ENCODE peak calls at places on chromosomes 3 and 15, in five cellular contexts. V, C, H, Y and O are unnamed samples.

GRCh38 chr15:57747206-57747605 is 40.7 kb downstream of the POLR2M start:
- DNase-seq in V (no peak), C (no peak), H (no peak), Y (peak), O (no peak)

GRCh38 chr3:127072971-127073851 is 90.3 kb downstream of the PLXNA1 start:
- DNase-seq in V (no peak), C (no peak), H (no peak), Y (no peak), O (no peak)

GRCh38 chr3:181558870-181559269 is 152.9 kb upstream of the SOX2 start:
- DNase-seq in V (no peak), C (no peak), H (no peak), Y (no peak), O (no peak)

GRCh38 chr3:8538904-8539303 is 37.3 kb downstream of the LMCD1 start:
- DNase-seq in V (no peak), C (no peak), H (peak), Y (no peak), O (peak)

GRCh38 chr3:45816544-45816943 is 20.2 kb upstream of the SLC6A20 start:
- DNase-seq in V (no peak), C (no peak), H (peak), Y (no peak), O (no peak)

GRCh38 chr15:78988361-78988911 is 43.6 kb upstream of the CTSH start:
- DNase-seq in V (no peak), C (peak), H (peak), Y (peak), O (peak)

GRCh38 chr3:63975705-63976104 is 47.6 kb downstream of the PSMD6 start:
- DNase-seq in V (no peak), C (no peak), H (peak), Y (no peak), O (peak)

GRCh38 chr3:30695302-30696061 is 89.1 kb downstream of the TGFBR2 start:
- DNase-seq in V (no peak), C (no peak), H (no peak), Y (no peak), O (no peak)

GRCh38 chr15:25241241-25241801 is 197.5 kb downstream of the UBE3A start:
- DNase-seq in V (no peak), C (no peak), H (no peak), Y (no peak), O (no peak)

GRCh38 chr15:41511331-41512077 is 2.1 kb downstream of the LTK start:
- DNase-seq in V (no peak), C (no peak), H (no peak), Y (peak), O (no peak)

GRCh38 chr3:112676659-112677234 is 35.8 kb upstream of the CCDC80 start:
- DNase-seq in V (no peak), C (peak), H (peak), Y (peak), O (peak)

GRCh38 chr3:73432021-73432722 is 192.6 kb downstream of the PDZRN3 start:
- DNase-seq in V (no peak), C (peak), H (peak), Y (peak), O (peak)

GRCh38 chr15:68410466-68411200 is 21.3 kb downstream of the ITGA11 start:
- DNase-seq in V (no peak), C (no peak), H (no peak), Y (no peak), O (no peak)

GRCh38 chr3:9175421-9175820 is 74.0 kb downstream of the SRGAP3 start:
- DNase-seq in V (no peak), C (no peak), H (no peak), Y (no peak), O (no peak)

GRCh38 chr3:42412526-42413155 is 2.2 kb upstream of the LYZL4 start:
- DNase-seq in V (no peak), C (no peak), H (no peak), Y (no peak), O (no peak)

GRCh38 chr3:135301670-135302069 is 506.6 kb downstream of the EPHB1 start:
- DNase-seq in V (no peak), C (no peak), H (no peak), Y (no peak), O (no peak)

GRCh38 chr3:119600732-119601131 is 3.0 kb downstream of the PLA1A start:
- DNase-seq in V (no peak), C (peak), H (no peak), Y (peak), O (no peak)

GRCh38 chr3:197000211-197000610 is 29.4 kb downstream of the MELTF start:
- DNase-seq in V (no peak), C (no peak), H (no peak), Y (no peak), O (peak)

GRCh38 chr15:63843901-63844317 is 10.2 kb upstream of the HERC1 start:
- DNase-seq in V (no peak), C (no peak), H (no peak), Y (no peak), O (no peak)

GRCh38 chr3:73516656-73517055 is 108.1 kb downstream of the PDZRN3 start:
- DNase-seq in V (no peak), C (no peak), H (peak), Y (no peak), O (no peak)

GRCh38 chr3:25663324-25664065 is 1.2 kb downstream of the TOP2B start:
- DNase-seq in V (peak), C (peak), H (peak), Y (peak), O (peak)

GRCh38 chr3:62132027-62132590 is 241.2 kb downstream of the FEZF2 start:
- DNase-seq in V (no peak), C (no peak), H (peak), Y (no peak), O (no peak)

GRCh38 chr3:144287001-144287400 is 315.4 kb downstream of the DIPK2A start:
- DNase-seq in V (no peak), C (no peak), H (no peak), Y (no peak), O (no peak)

GRCh38 chr3:190855151-190855550 is 7.3 kb downstream of the GMNC start:
- DNase-seq in V (no peak), C (no peak), H (no peak), Y (no peak), O (no peak)

GRCh38 chr3:141426404-141427034 is 58.2 kb downstream of the ZBTB38 start:
- DNase-seq in V (no peak), C (peak), H (peak), Y (no peak), O (peak)

GRCh38 chr3:23232016-23232415 is 28.9 kb downstream of the UBE2E2 start:
- DNase-seq in V (no peak), C (no peak), H (no peak), Y (no peak), O (no peak)